ENCODE peak calls at places on chromosome 13, in five cellular contexts. P is tibial artery, Q is left lung, R is OCI-LY7, Z is RWPE1. D is an unnamed sample.

GRCh38 chr13:98390086-98390697 is 186.7 kb downstream of the STK24 start:
- DNase-seq in P (no peak), Q (no peak), R (no peak), Z (no peak), D (no peak)

GRCh38 chr13:40485611-40486517 is 180.6 kb downstream of the FOXO1 start:
- DNase-seq in P (no peak), Q (no peak), R (peak; percentile 57), Z (no peak), D (no peak)

GRCh38 chr13:114121496-114122466 is 10.6 kb downstream of the RASA3 start:
- DNase-seq in P (no peak), Q (no peak), R (no peak), Z (no peak), D (no peak)

GRCh38 chr13:20814224-20814910 is 40.6 kb upstream of the EEF1AKMT1 start:
- DNase-seq in P (peak; percentile 94), Q (peak; percentile 78), R (no peak), Z (peak; percentile 69), D (no peak)

GRCh38 chr13:18996627-18997051 is 185.0 kb downstream of the TUBA3C start:
- DNase-seq in P (no peak), Q (no peak), R (no peak), Z (no peak), D (no peak)

GRCh38 chr13:30734434-30734833 is 909 bp upstream of the ALOX5AP start:
- DNase-seq in P (no peak), Q (no peak), R (no peak), Z (peak; percentile 70), D (no peak)

GRCh38 chr13:102128216-102128800 is 273.5 kb downstream of the FGF14 start:
- DNase-seq in P (no peak), Q (no peak), R (no peak), Z (peak; percentile 78), D (no peak)

GRCh38 chr13:29532821-29533220 is 62.7 kb downstream of the SLC7A1 start:
- DNase-seq in P (no peak), Q (no peak), R (no peak), Z (no peak), D (no peak)

GRCh38 chr13:111920306-111920931 is 146.5 kb upstream of the SOX1 start:
- DNase-seq in P (no peak), Q (peak; percentile 13), R (no peak), Z (no peak), D (no peak)

GRCh38 chr13:106151056-106151699 is 384.3 kb downstream of the EFNB2 start:
- DNase-seq in P (no peak), Q (no peak), R (no peak), Z (peak; percentile 95), D (no peak)

GRCh38 chr13:25770601-25771000 is 281.2 kb downstream of the SHISA2 start:
- DNase-seq in P (no peak), Q (no peak), R (no peak), Z (no peak), D (no peak)

GRCh38 chr13:35771898-35772297 is 295.4 kb upstream of the MAB21L1 start:
- DNase-seq in P (no peak), Q (no peak), R (no peak), Z (peak; percentile 73), D (no peak)

GRCh38 chr13:99911965-99912566 is 59.5 kb downstream of the ZIC5 start:
- DNase-seq in P (no peak), Q (no peak), R (no peak), Z (no peak), D (no peak)

GRCh38 chr13:67217914-67218313 is 12.2 kb downstream of the PCDH9 start:
- DNase-seq in P (no peak), Q (no peak), R (no peak), Z (no peak), D (no peak)

GRCh38 chr13:106318941-106319411 is 216.5 kb downstream of the EFNB2 start:
- DNase-seq in P (no peak), Q (peak; percentile 62), R (no peak), Z (peak; percentile 88), D (no peak)

GRCh38 chr13:44523176-44524017 is 52.7 kb downstream of the TSC22D1 start:
- DNase-seq in P (no peak), Q (no peak), R (no peak), Z (peak; percentile 65), D (no peak)
- H3K27ac ChIP-seq in P (peak overlapping the region; percentile 50), Q (peak overlapping the region; percentile 17), R (no peak overlapping the region), Z (no peak overlapping the region), D (no peak overlapping the region)

DNA sequence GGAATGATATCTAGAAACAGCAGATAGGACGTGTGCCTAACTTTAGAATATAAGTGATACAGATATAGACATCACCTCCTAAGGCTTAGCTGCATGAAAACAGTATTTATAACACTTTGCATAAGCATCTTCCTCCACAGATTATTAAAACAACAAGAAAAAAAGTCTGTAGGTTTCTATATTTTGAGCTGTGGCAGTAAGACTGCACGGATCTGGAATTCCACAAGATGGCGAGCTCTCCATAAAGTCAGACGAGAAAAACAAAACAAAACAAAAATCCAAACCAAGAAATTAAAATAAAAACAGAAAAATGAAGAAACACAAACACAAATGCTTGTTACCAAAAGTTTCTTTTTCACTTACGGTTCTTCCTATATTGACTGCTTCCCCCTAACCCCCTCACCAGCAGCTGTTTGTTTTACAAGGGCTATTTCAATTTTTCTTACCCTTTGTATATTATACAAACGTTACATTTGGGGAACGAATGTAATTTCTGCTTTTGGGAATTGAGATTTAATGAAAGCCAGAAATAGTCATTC is 285.8 kb downstream of the MYO16 start:
- DNase-seq in P (no peak), Q (no peak), R (no peak), Z (peak; percentile 13), D (no peak)
- H3K27ac ChIP-seq in P (peak overlapping the region; percentile 84), Q (peak overlapping the region; percentile 64), R (no peak overlapping the region), Z (no peak overlapping the region), D (peak overlapping the region; percentile 19)

GRCh38 chr13:24038405-24038804 is 122.1 kb upstream of the SPATA13 start:
- DNase-seq in P (no peak), Q (no peak), R (no peak), Z (no peak), D (no peak)
- H3K27ac ChIP-seq in P (no peak overlapping the region), Q (no peak overlapping the region), R (no peak overlapping the region), Z (no peak overlapping the region), D (peak overlapping the region; percentile 97)

GRCh38 chr13:77235456-77236022 is 91.4 kb downstream of the MYCBP2 start:
- DNase-seq in P (no peak), Q (no peak), R (no peak), Z (no peak), D (no peak)
- H3K27ac ChIP-seq in P (no peak overlapping the region), Q (no peak overlapping the region), R (no peak overlapping the region), Z (no peak overlapping the region), D (no peak overlapping the region)

GRCh38 chr13:52399708-52400107 is 6.3 kb downstream of the THSD1 start:
- DNase-seq in P (no peak), Q (no peak), R (no peak), Z (no peak), D (no peak)
- H3K27ac ChIP-seq in P (no peak overlapping the region), Q (no peak overlapping the region), R (no peak overlapping the region), Z (no peak overlapping the region), D (peak overlapping the region; percentile 49)

GRCh38 chr13:28356506-28357064 is 138.3 kb downstream of the FLT1 start:
- DNase-seq in P (no peak), Q (no peak), R (no peak), Z (no peak), D (no peak)

GRCh38 chr13:28355822-28356371 is 139.0 kb downstream of the FLT1 start:
- DNase-seq in P (no peak), Q (no peak), R (no peak), Z (no peak), D (no peak)

GRCh38 chr13:28355046-28355821 is 139.7 kb downstream of the FLT1 start:
- DNase-seq in P (no peak), Q (no peak), R (no peak), Z (no peak), D (no peak)

GRCh38 chr13:28349901-28350654 is 144.8 kb downstream of the FLT1 start:
- DNase-seq in P (no peak), Q (no peak), R (no peak), Z (no peak), D (no peak)

DNA sequence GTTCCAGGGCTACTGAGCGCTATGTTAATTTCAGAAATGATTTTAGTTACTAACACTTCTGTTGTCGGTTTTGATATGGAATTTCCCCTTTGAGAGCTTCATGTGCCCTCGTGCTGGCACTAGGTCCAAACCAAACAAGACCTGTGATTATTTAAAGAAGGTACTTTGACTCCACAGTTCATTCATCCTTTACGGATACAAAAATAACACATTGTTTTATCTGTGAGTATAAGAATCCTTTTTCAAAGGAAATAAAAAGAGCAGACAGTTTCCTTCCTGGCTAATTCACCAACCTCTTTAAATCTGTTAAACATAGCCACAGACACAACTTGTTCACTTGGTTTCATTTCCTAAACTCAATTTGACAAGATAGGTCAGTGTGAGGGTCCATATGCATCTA is 141.2 kb downstream of the FLT1 start:
- DNase-seq in P (no peak), Q (no peak), R (no peak), Z (no peak), D (no peak)
- H3K27ac ChIP-seq in P (no peak overlapping the region), Q (no peak overlapping the region), R (no peak overlapping the region), Z (no peak overlapping the region), D (no peak overlapping the region)

DNA sequence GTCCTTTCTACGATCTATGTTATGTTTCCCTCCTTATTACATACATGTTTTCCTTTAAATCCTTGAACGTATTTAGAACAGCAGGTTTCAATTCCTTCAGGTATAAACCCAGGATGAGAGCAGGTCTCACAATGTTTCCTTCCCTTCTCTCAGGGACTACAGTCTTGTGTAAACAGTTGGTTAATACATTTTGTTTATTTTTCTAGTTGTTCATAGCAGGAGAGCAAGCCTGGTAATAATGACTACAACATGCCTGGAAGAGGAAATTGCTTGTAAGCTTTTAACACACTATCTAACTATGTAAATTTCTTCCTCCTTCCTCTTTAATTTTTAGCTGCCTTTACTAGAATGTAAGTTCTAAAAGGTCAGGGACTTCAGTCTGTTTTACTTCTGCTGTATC is 29.0 kb upstream of the TNFRSF19 start:
- DNase-seq in P (no peak), Q (no peak), R (no peak), Z (no peak), D (no peak)
- H3K27ac ChIP-seq in P (no peak overlapping the region), Q (no peak overlapping the region), R (no peak overlapping the region), Z (no peak overlapping the region), D (no peak overlapping the region)

DNA sequence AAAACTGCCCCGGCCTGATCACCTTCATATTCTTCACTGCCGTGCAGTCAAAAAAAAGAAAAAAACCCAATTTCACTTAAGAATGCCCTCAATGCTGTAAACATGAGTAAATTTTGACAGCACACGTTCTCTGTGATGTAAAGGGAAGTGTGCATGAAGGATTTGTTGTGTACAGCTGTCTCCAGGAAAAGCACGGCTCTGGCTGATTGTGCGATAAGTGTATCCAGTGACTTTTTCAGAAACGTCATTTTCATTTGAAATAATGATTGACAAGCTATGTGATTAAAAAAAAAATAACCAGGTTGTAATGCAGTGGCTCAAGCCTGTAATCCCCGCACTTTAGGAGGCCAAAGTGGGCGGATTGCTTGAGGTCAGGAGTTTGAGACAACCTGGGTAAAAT is 39.6 kb downstream of the ANKRD10 start:
- DNase-seq in P (no peak), Q (no peak), R (no peak), Z (no peak), D (no peak)
- H3K27ac ChIP-seq in P (peak overlapping the region; percentile 47), Q (no peak overlapping the region), R (no peak overlapping the region), Z (no peak overlapping the region), D (no peak overlapping the region)

DNA sequence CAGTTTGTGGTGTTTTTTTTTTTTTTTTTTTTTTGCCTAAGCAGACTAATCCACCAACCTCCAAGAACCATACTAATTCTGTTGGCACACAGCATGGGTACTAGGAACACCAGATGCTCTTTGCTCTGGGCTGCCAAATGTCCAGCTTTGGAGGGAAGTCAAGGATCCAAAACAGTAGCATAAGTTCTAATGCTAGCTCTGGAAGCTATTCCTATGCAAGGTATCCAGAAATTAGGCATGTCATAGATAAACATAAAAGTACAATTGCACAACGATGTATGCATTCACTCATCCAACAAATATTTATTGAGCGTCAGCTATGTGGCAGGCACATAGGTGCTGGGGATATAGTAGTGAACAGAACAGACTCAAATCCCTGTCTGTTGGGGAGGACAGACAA is 64.4 kb upstream of the WDFY2 start:
- DNase-seq in P (no peak), Q (no peak), R (no peak), Z (no peak), D (no peak)
- H3K27ac ChIP-seq in P (no peak overlapping the region), Q (no peak overlapping the region), R (no peak overlapping the region), Z (peak overlapping the region; percentile 55), D (no peak overlapping the region)

D was measured in caudate nucleus.